ENCODE peak calls at places on chromosomes 7 and 10, in four cellular contexts. Q is colonic mucosa, F is A549, C is right cardiac atrium. N is an unnamed sample. For H3K4me1, the result is how much of the 10 kb centered on the place peaks cover.

GRCh38 chr7:130961128-130961601 is 227.2 kb upstream of the KLF14 start:
- DNase-seq in F (peak), C (no peak), Q (no peak), N (no peak)

GRCh38 chr10:43055991-43056567 is 20.8 kb upstream of the RET start:
- DNase-seq in Q (no peak), C (peak), F (no peak), N (no peak)

GRCh38 chr10:78306358-78306757 is 272.7 kb downstream of the RPS24 start:
- DNase-seq in C (no peak), Q (peak), F (no peak), N (no peak)

GRCh38 chr10:110764793-110765512 is 106.8 kb upstream of the PDCD4 start:
- DNase-seq in C (no peak), Q (no peak), F (no peak), N (no peak)

GRCh38 chr7:151756076-151756731 is 120.7 kb downstream of the PRKAG2 start:
- DNase-seq in Q (no peak), F (no peak), C (no peak), N (no peak)

GRCh38 chr7:69889338-69890080 is 291.2 kb downstream of the AUTS2 start:
- DNase-seq in F (no peak), C (no peak), Q (no peak), N (no peak)

GRCh38 chr10:30154561-30154960 is 95.2 kb upstream of the JCAD start:
- DNase-seq in C (no peak), F (no peak), Q (no peak), N (no peak)

GRCh38 chr7:13920053-13920697 is 69.3 kb downstream of the ETV1 start:
- DNase-seq in C (no peak), F (peak), Q (peak), N (peak)

GRCh38 chr10:77513783-77514331 is 123.8 kb downstream of the KCNMA1 start:
- DNase-seq in Q (peak), F (peak), C (no peak), N (peak)

GRCh38 chr7:30237271-30237695 is 47.1 kb upstream of the ZNRF2 start:
- DNase-seq in F (no peak), C (no peak), Q (no peak), N (no peak)

GRCh38 chr7:142718314-142718713 is 31.0 kb upstream of the PRSS1 start:
- DNase-seq in C (no peak), F (no peak), Q (no peak), N (no peak)

GRCh38 chr10:79159141-79159619 is 90.4 kb downstream of the ZMIZ1 start:
- DNase-seq in F (no peak), Q (no peak), C (peak), N (no peak)

GRCh38 chr7:68258569-68258968 is 1261.9 kb downstream of the TYW1 start:
- DNase-seq in C (no peak), Q (no peak), F (no peak), N (no peak)

GRCh38 chr7:131459256-131459655 is 97.2 kb downstream of the PODXL start:
- DNase-seq in Q (no peak), F (peak), C (no peak), N (no peak)

GRCh38 chr7:158023563-158024350 is 563.9 kb downstream of the PTPRN2 start:
- DNase-seq in C (no peak), Q (no peak), F (no peak), N (no peak)

DNA sequence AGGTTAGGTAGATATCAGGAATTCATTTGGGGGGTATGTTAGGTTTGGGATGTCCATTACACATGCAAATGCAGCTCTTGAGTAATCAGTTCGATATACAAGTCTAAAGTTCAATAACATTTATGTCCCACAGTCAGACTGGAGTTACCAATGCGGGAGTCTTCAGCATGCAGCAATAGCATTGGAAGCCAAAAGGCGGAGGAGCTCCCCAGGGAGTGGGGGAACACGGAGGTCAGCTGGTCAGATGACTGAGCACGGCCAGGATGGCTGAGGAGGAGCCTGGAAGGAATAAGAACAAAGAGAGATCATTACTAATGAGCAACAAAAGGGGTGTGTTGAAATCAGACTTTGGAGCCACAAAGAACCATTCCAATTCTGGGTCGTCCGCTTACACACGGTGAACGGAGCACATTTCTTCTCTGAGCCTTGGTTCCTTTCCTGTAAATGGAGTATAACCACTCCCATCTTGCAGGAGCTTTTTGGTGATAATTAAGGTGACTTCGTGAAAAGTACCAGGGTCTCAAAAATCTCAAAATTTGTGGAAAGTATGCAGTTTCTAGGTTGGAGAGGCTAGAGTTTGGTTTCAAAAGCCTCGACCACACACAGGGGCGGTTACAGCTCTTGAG is 472 bp upstream of the ZNF22 start:
- DNase-seq in Q (peak), C (peak), F (no peak), N (no peak)
- H3K4me1 ChIP-seq in Q (under half), C (under half), F (under half), N (under half)

GRCh38 chr10:50388181-50388580 is 136.9 kb upstream of the ASAH2 start:
- DNase-seq in C (no peak), Q (no peak), F (no peak), N (no peak)
- H3K4me1 ChIP-seq in C (under half), Q (under half), F (under half), N (under half)

GRCh38 chr7:120395526-120396019 is 122.6 kb downstream of the KCND2 start:
- DNase-seq in C (no peak), Q (no peak), F (no peak), N (no peak)

GRCh38 chr7:120398284-120399000 is 125.5 kb downstream of the KCND2 start:
- DNase-seq in Q (no peak), F (no peak), C (no peak), N (no peak)

DNA sequence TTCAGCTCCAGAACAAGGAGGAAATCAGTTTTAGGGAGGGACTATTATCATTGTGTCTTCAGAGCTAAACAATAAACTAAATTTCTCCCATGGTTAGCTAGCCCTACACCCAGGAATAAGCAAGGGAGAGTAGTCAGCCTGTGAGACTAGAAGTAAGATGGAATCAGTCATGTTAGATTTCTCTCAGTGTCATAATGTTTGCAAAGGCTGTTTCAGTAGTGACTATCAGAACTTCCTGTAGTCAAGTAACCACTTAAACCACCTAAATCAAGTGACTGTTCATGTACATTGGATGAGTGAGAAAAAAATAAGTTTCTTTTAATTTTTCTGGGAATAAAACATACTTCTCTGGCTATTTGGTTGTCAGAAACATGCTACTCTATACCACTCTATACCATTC is 121.6 kb downstream of the KCND2 start:
- DNase-seq in F (no peak), Q (no peak), C (no peak), N (no peak)
- H3K4me1 ChIP-seq in F (under half), Q (under half), C (under half), N (under half)

GRCh38 chr10:102500621-102501149 is 1.8 kb downstream of the ACTR1A start:
- DNase-seq in F (no peak), Q (no peak), C (no peak), N (no peak)

GRCh38 chr10:102502029-102502336 is 529 bp downstream of the ACTR1A start:
- DNase-seq in Q (peak), C (peak), F (peak), N (peak)

GRCh38 chr10:102493771-102494170 is 8.7 kb downstream of the ACTR1A start:
- DNase-seq in F (no peak), C (no peak), Q (no peak), N (no peak)

GRCh38 chr10:102501201-102502028 is 1.1 kb downstream of the ACTR1A start:
- DNase-seq in F (no peak), Q (no peak), C (no peak), N (no peak)

GRCh38 chr10:102497545-102497944 is 5.0 kb downstream of the ACTR1A start:
- DNase-seq in C (no peak), F (no peak), Q (no peak), N (no peak)
- H3K4me1 ChIP-seq in C (under half), F (under half), Q (under half), N (under half)

GRCh38 chr10:113853577-113854018 is 284 bp downstream of the DCLRE1A start:
- DNase-seq in F (no peak), Q (no peak), C (no peak), N (no peak)
- H3K4me1 ChIP-seq in F (under half), Q (under half), C (under half), N (under half)

GRCh38 chr7:128029405-128029995 is 1.7 kb downstream of the LRRC4 start:
- DNase-seq in Q (no peak), F (no peak), C (no peak), N (no peak)

GRCh38 chr7:128025380-128025779 is 5.9 kb downstream of the LRRC4 start:
- DNase-seq in C (no peak), F (no peak), Q (no peak), N (no peak)

GRCh38 chr7:128024154-128024553 is 7.1 kb downstream of the LRRC4 start:
- DNase-seq in F (no peak), Q (no peak), C (no peak), N (no peak)

GRCh38 chr7:128027485-128027980 is 3.7 kb downstream of the LRRC4 start:
- DNase-seq in F (no peak), C (no peak), Q (peak), N (no peak)

GRCh38 chr7:128026551-128026950 is 4.7 kb downstream of the LRRC4 start:
- DNase-seq in C (no peak), Q (no peak), F (no peak), N (no peak)
- H3K4me1 ChIP-seq in C (under half), Q (under half), F (under half), N (under half)

GRCh38 chr10:104323721-104324686 is 14.3 kb downstream of the ITPRIP start:
- DNase-seq in Q (no peak), F (no peak), C (peak), N (no peak)
- H3K4me1 ChIP-seq in Q (under half), F (under half), C (half or more), N (half or more)

GRCh38 chr7:37320140-37320839 is 128.4 kb downstream of the ELMO1 start:
- DNase-seq in C (no peak), F (peak), Q (no peak), N (no peak)

GRCh38 chr7:37311282-37311868 is 137.3 kb downstream of the ELMO1 start:
- DNase-seq in C (peak), F (peak), Q (no peak), N (no peak)

GRCh38 chr7:37312608-37313007 is 136.1 kb downstream of the ELMO1 start:
- DNase-seq in C (no peak), Q (no peak), F (no peak), N (no peak)

GRCh38 chr7:37318541-37318940 is 130.1 kb downstream of the ELMO1 start:
- DNase-seq in F (no peak), Q (no peak), C (no peak), N (no peak)

DNA sequence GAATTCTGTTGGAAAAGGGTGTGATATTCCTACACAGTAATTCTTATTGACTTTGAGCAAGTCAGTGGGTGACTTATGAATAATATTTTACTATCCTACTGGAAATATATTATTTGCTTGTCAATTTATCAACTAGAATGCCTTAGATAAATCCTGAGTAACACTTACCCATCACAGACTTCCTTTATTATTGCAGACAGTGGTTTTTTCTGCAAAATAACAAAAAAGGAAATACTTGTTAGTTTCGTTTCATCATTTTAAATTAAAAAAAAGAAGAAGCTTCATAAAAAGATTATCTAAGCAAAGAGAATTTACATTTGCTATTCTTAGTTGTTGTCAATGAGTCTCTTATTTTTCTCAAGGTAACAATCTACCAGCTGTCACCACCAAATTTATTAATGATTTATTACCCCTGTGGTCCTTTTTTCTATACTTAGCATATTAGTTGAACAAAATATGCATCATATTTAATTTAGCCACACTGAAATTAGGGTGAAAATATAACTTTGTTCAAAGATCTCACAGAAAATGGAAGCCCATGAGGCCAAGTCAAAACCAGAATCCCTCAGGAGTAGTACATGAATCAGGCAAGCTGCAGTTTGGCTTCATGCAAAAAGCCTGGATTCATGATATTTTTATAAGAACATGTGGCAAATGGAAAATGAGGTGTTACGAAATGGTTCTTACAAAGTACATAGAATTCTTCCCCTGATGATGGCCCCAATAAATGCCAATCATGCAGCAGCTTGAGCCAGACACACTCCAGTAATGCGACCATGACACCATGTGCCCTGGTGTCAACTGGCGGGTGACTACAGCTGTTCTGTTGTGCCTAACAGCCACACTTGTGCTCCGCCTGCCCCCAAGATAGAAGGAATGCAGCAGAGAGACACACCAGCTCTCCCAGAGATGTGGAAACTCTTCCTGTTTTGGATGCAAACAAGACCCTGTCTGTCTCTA is 132.6 kb downstream of the ELMO1 start:
- DNase-seq in C (peak), F (no peak), Q (no peak), N (no peak)
- H3K4me1 ChIP-seq in C (under half), F (under half), Q (under half), N (under half)

GRCh38 chr7:134814730-134815364 is 35.4 kb downstream of the CALD1 start:
- DNase-seq in F (no peak), Q (no peak), C (no peak), N (no peak)

GRCh38 chr7:134809611-134810010 is 30.2 kb downstream of the CALD1 start:
- DNase-seq in F (no peak), Q (no peak), C (no peak), N (no peak)

GRCh38 chr7:134818568-134819345 is 39.3 kb downstream of the CALD1 start:
- DNase-seq in F (no peak), C (no peak), Q (no peak), N (no peak)

GRCh38 chr7:134811798-134812197 is 32.4 kb downstream of the CALD1 start:
- DNase-seq in F (no peak), C (no peak), Q (no peak), N (no peak)

DNA sequence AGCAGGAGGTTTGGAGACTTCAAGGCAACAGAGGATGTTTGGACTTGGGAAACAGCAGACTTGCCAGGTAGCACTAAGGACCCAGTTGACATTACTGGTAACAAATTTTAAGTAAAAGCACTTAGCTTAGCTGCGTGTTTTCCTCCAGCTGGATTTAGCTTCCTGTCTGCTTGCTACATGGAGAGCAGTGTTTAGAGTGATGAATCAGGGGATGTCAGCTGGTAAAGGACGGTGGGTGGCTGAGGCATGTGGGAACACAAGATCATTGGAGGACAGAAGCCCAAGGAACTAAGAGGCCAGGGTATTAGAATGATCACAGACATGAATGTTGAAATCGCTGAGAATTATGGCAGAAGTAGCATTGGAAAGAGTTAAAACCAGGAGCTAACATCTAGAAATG is 34.2 kb downstream of the CALD1 start:
- DNase-seq in F (no peak), Q (no peak), C (no peak), N (no peak)
- H3K4me1 ChIP-seq in F (under half), Q (under half), C (under half), N (under half)

GRCh38 chr10:119289227-119289925 is 82.0 kb downstream of the GRK5 start:
- DNase-seq in Q (no peak), F (no peak), C (peak), N (no peak)
- H3K4me1 ChIP-seq in Q (under half), F (under half), C (under half), N (half or more)